ENCODE peak calls at places on chromosomes 5 and 9, in four cellular contexts. T is NCI-H146; K is D341Med; P is naive thymus-derived CD4-positive, alpha-beta T cell. O is an unnamed sample.

GRCh38 chr5:82259172-82259800 is 18.9 kb downstream of the RPS23 start:
- DNase-seq in T (no peak), K (peak; percentile 30), P (no peak), O (peak; percentile 4)

GRCh38 chr9:135377431-135377830 is 102.2 kb upstream of the PPP1R26 start:
- DNase-seq in T (no peak), K (no peak), P (no peak), O (no peak)

GRCh38 chr5:126044111-126044668 is 379.0 kb upstream of the GRAMD2B start:
- DNase-seq in P (no peak), T (peak; percentile 83), K (no peak), O (peak; percentile 2)

GRCh38 chr9:134381671-134382505 is 55.6 kb downstream of the RXRA start:
- DNase-seq in P (no peak), T (no peak), K (no peak), O (peak; percentile 15)

GRCh38 chr5:139543423-139543991 is 17.6 kb upstream of the UBE2D2 start:
- DNase-seq in T (no peak), K (no peak), P (peak; percentile 51), O (peak; percentile 32)

GRCh38 chr5:158792186-158792585 is 307.5 kb downstream of the EBF1 start:
- DNase-seq in K (no peak), T (no peak), P (no peak), O (peak; percentile 22)

GRCh38 chr5:170681013-170681433 is 102.5 kb upstream of the GABRP start:
- DNase-seq in P (peak; percentile 74), T (no peak), K (peak; percentile 34), O (peak; percentile 6)

GRCh38 chr5:68740204-68740910 is 353.5 kb upstream of the SLC30A5 start:
- DNase-seq in P (no peak), K (no peak), T (no peak), O (peak; percentile 15)

GRCh38 chr5:112776301-112776856 is 38.7 kb downstream of the APC start:
- DNase-seq in P (no peak), T (no peak), K (no peak), O (no peak)

GRCh38 chr9:79023134-79023577 is 548.6 kb upstream of the TLE4 start:
- DNase-seq in K (no peak), T (no peak), P (no peak), O (no peak)

GRCh38 chr9:26723486-26723885 is 169.1 kb downstream of the CAAP1 start:
- DNase-seq in P (peak; percentile 22), K (peak; percentile 45), T (peak; percentile 85), O (peak; percentile 43)

GRCh38 chr9:78023003-78023741 is 8.4 kb downstream of the GNAQ start:
- DNase-seq in K (no peak), P (no peak), T (no peak), O (no peak)

GRCh38 chr9:2230362-2230761 is 215.2 kb downstream of the SMARCA2 start:
- DNase-seq in K (no peak), T (no peak), P (no peak), O (no peak)

GRCh38 chr5:139164020-139164419 is 34.1 kb downstream of the SIL1 start:
- DNase-seq in K (no peak), T (no peak), P (no peak), O (no peak)

GRCh38 chr9:89325733-89326132 is 7.4 kb downstream of the SECISBP2 start:
- DNase-seq in T (no peak), P (no peak), K (no peak), O (no peak)

GRCh38 chr5:82274343-82275266 is 3.5 kb downstream of the RPS23 start:
- DNase-seq in P (peak; percentile 25), T (no peak), K (no peak), O (peak; percentile 40)

GRCh38 chr5:174141398-174141797 is 95.9 kb downstream of the NSG2 start:
- DNase-seq in P (no peak), T (no peak), K (no peak), O (no peak)

GRCh38 chr5:65986050-65986451 is 59.7 kb downstream of the ERBIN start:
- DNase-seq in K (no peak), P (no peak), T (no peak), O (no peak)

GRCh38 chr9:25025686-25026085 is 480.0 kb upstream of the IZUMO3 start:
- DNase-seq in T (no peak), K (no peak), P (no peak), O (no peak)

GRCh38 chr5:143234162-143234842 is 169.2 kb downstream of the NR3C1 start:
- DNase-seq in T (no peak), P (no peak), K (no peak), O (no peak)

GRCh38 chr5:62533597-62533996 is 45.0 kb upstream of the LRRC70 start:
- DNase-seq in T (no peak), K (no peak), P (no peak), O (no peak)

GRCh38 chr9:137813651-137814415 is 63.7 kb upstream of the CACNA1B start:
- DNase-seq in T (no peak), K (no peak), P (no peak), O (no peak)

GRCh38 chr5:180090098-180090768 is 18.7 kb upstream of the RNF130 start:
- DNase-seq in P (peak; percentile 87), K (peak; percentile 93), T (peak; percentile 3), O (peak; percentile 79)

GRCh38 chr5:89065919-89066318 is 182.9 kb upstream of the MEF2C start:
- DNase-seq in K (no peak), T (no peak), P (no peak), O (no peak)

GRCh38 chr5:141559481-141559880 is 59.3 kb downstream of the DIAPH1 start:
- DNase-seq in K (no peak), T (no peak), P (no peak), O (no peak)

GRCh38 chr5:113276001-113276400 is 158.8 kb downstream of the TSSK1B start:
- DNase-seq in P (no peak), T (no peak), K (no peak), O (peak; percentile 69)

GRCh38 chr5:5593391-5593790 is 170.9 kb downstream of the ICE1 start:
- DNase-seq in K (no peak), T (no peak), P (no peak), O (no peak)

GRCh38 chr5:119417891-119418781 is 34.2 kb upstream of the HSD17B4 start:
- DNase-seq in T (no peak), K (no peak), P (no peak), O (peak; percentile 72)

GRCh38 chr9:70442328-70442848 is 27.9 kb upstream of the KLF9 start:
- DNase-seq in T (no peak), K (no peak), P (no peak), O (no peak)

GRCh38 chr5:56950626-56951130 is 1.2 kb downstream of the MIER3 start:
- DNase-seq in K (peak; percentile 74), P (peak; percentile 53), T (no peak), O (peak; percentile 45)

GRCh38 chr5:115815693-115816225 is 700 bp downstream of the CDO1 start:
- DNase-seq in K (peak; percentile 53), P (no peak), T (peak; percentile 55), O (peak; percentile 34)

GRCh38 chr9:5375091-5375490 is 35.4 kb upstream of the RLN1 start:
- DNase-seq in P (peak; percentile 31), K (no peak), T (no peak), O (no peak)